ENCODE peak calls at places on chromosomes 2 and 18, in five cellular contexts. V, U, H, N and J are unnamed samples. For H3K36me3, H3K27me3 and H3K4me1, the result is how much of the 10 kb centered on the place peaks cover.

GRCh38 chr2:8600456-8600855 is 81.4 kb upstream of the ID2 start:
- DNase-seq in V (no peak), U (no peak), H (no peak), N (no peak), J (no peak)

GRCh38 chr18:79121746-79122474 is 52.7 kb downstream of the ATP9B start:
- DNase-seq in V (peak), U (no peak), H (no peak), N (no peak), J (no peak)

GRCh38 chr18:57121542-57122112 is 25.3 kb upstream of the BOD1L2 start:
- DNase-seq in V (no peak), U (no peak), H (no peak), N (no peak), J (no peak)

GRCh38 chr18:31548825-31549224 is 42.9 kb upstream of the TTR start:
- DNase-seq in V (no peak), U (no peak), H (no peak), N (no peak), J (no peak)

GRCh38 chr2:128369126-128369555 is 50.5 kb upstream of the HS6ST1 start:
- DNase-seq in V (no peak), U (peak), H (no peak), N (peak), J (no peak)

GRCh38 chr2:238422940-238423339 is 3.8 kb upstream of the ASB1 start:
- DNase-seq in V (no peak), U (no peak), H (no peak), N (no peak), J (no peak)

GRCh38 chr2:16277117-16277516 is 336.8 kb downstream of the MYCN start:
- DNase-seq in V (no peak), U (no peak), H (no peak), N (no peak), J (no peak)

GRCh38 chr2:105235388-105236059 is 6.0 kb upstream of the GPR45 start:
- DNase-seq in V (peak), U (peak), H (peak), N (peak), J (peak)

GRCh38 chr2:61144697-61145268 is 17.2 kb upstream of the C2orf74 start:
- DNase-seq in V (peak), U (peak), H (peak), N (peak), J (peak)

GRCh38 chr2:9053534-9053931 is 50.0 kb upstream of the MBOAT2 start:
- DNase-seq in V (peak), U (no peak), H (no peak), N (no peak), J (no peak)

GRCh38 chr2:123916512-123916911 is 108.6 kb upstream of the CNTNAP5 start:
- DNase-seq in V (no peak), U (no peak), H (no peak), N (no peak), J (no peak)

GRCh38 chr2:239776441-239777033 is 248.6 kb downstream of the NDUFA10 start:
- DNase-seq in V (no peak), U (no peak), H (no peak), N (peak), J (no peak)

GRCh38 chr2:57806449-57806968 is 240.1 kb upstream of the VRK2 start:
- DNase-seq in V (no peak), U (no peak), H (no peak), N (no peak), J (no peak)

GRCh38 chr2:20663196-20664070 is 3.5 kb upstream of the GDF7 start:
- DNase-seq in V (no peak), U (no peak), H (no peak), N (no peak), J (no peak)

DNA sequence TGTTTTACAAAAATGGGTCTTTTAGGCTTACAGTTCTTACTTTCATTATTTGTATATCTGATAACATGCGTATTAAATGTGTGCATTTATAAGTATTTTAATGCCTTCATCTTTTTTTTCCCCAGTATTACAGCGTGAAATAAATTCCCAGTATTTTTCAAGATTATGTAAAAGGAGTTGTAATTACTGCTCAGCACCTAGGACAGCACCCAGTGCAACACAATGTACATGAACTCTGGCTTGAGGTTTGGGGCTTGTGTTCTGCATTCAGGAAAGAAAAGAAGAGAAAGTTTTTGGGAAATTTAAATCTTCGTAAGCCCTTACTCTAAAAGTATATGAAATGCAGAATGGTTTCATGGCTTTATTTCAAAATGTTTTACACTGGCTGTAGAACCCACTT is 16.7 kb downstream of the ZNF638 start:
- DNase-seq in V (peak), U (no peak), H (no peak), N (no peak), J (peak)
- H3K36me3 ChIP-seq in V (under half), U (under half), H (under half), N (half or more), J (under half)

DNA sequence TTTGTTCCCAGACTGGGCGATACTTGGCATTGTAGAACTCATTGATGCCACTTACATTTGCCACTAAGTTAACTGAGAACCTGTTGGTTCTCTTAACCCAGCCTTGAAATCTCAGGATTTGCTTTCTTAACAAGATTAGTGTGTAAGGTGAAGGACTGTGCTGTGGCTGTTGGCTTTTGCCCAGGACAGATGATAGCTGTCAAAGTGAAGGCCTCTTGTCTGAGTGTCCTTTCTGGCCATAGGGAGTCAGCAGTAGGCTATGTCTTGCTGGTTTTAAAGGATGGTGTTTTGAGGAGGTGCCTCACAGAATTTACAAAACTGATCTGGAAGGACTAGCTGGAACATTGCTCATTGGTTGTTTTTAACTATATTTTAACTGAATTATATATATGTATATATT is 2.6 kb downstream of the DPYSL5 start:
- DNase-seq in V (no peak), U (no peak), H (no peak), N (no peak), J (no peak)
- H3K27me3 ChIP-seq in V (half or more), U (under half), H (under half), N (half or more), J (under half)

GRCh38 chr2:176753205-176753604 is 459.4 kb upstream of the HNRNPA3 start:
- DNase-seq in V (no peak), U (no peak), H (no peak), N (no peak), J (no peak)

GRCh38 chr2:176752295-176752694 is 460.3 kb upstream of the HNRNPA3 start:
- DNase-seq in V (no peak), U (no peak), H (no peak), N (no peak), J (no peak)

GRCh38 chr2:176753752-176754474 is 458.7 kb upstream of the HNRNPA3 start:
- DNase-seq in V (no peak), U (no peak), H (no peak), N (no peak), J (no peak)

GRCh38 chr2:176751314-176751713 is 461.3 kb upstream of the HNRNPA3 start:
- DNase-seq in V (no peak), U (no peak), H (no peak), N (no peak), J (no peak)

DNA sequence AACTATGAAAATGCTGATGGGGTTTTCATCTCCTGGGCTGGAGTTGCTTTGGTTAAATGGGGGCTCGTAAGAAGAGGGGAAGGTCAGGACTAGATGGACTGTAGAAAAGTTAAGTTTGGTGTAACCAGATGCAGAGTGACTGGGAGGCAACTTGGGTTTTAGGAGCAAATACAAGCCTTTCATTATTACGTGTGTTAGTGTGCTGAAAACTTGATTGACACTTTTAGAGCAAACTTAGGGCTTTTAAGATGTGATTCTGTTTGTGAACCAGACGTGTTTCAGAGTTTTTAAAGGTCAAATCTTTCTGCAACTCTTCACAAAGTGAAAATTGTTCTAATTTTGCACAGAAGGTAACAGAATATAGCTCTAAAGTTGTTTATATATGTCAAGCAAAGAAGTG is 460.8 kb upstream of the HNRNPA3 start:
- DNase-seq in V (no peak), U (no peak), H (no peak), N (no peak), J (no peak)
- H3K4me1 ChIP-seq in V (under half), U (under half), H (under half), N (under half), J (under half)

GRCh38 chr2:112001136-112001764 is 53.8 kb upstream of the TMEM87B start:
- DNase-seq in V (peak), U (no peak), H (no peak), N (no peak), J (no peak)

GRCh38 chr2:111999809-112000208 is 55.3 kb upstream of the TMEM87B start:
- DNase-seq in V (no peak), U (no peak), H (no peak), N (no peak), J (no peak)

GRCh38 chr2:112001942-112002341 is 53.1 kb upstream of the TMEM87B start:
- DNase-seq in V (peak), U (no peak), H (no peak), N (no peak), J (no peak)

GRCh38 chr2:112003585-112003984 is 51.5 kb upstream of the TMEM87B start:
- DNase-seq in V (no peak), U (no peak), H (no peak), N (no peak), J (no peak)

DNA sequence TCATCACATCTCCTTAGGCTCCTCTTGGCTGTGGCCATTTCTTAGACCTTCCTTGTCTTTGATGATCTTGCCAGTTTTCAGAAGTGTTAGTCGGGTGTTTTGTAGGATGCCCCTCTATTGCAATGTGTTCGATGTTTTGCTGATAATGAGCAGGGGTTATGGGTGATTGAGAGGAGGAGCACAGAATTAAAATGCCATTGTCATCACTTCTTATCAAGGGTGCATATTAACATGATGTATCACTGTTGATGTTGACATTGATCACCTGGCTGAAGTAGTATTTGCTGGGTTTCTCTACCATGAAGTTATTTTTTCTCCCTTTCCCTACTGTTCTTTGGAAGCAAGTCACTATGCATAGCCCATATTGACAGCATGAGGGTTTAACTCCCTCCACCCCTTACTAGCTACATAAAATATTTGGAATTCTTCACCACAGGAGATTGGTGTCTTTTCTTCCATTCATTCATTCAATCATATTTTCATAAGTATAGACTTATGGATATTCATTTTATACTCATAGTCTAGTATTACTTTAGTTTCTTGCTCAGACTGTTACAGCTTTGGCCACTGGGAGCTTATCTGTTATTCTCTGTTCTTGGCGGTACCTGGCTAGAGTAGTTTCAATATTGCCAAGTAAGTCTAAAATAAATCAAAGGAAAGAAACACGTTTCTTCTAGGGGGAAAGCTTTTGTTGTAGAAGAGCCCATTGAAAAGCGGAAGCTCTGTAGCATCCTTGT is 54.5 kb upstream of the TMEM87B start:
- DNase-seq in V (no peak), U (no peak), H (no peak), N (no peak), J (no peak)
- H3K36me3 ChIP-seq in V (under half), U (under half), H (under half), N (under half), J (under half)

GRCh38 chr2:11676640-11677039 is 6.6 kb upstream of the NTSR2 start:
- DNase-seq in V (no peak), U (no peak), H (no peak), N (no peak), J (no peak)
- H3K27me3 ChIP-seq in V (under half), U (under half), H (under half), N (under half), J (under half)